ENCODE peak calls at places on chromosome 21, in four cellular contexts. R is sigmoid colon, H is SJSA1, C is hepatocyte. M is an unnamed sample.

GRCh38 chr21:43355196-43355924 is 71.6 kb downstream of the SIK1 start:
- DNase-seq in R (no peak), H (no peak), C (no peak), M (no peak)

GRCh38 chr21:30257773-30258172 is 25.0 kb downstream of the KRTAP24-1 start:
- DNase-seq in R (no peak), H (no peak), C (peak), M (no peak)

GRCh38 chr21:34704119-34704518 is 35.3 kb downstream of the CLIC6 start:
- DNase-seq in R (no peak), H (no peak), C (no peak), M (peak)

GRCh38 chr21:18370292-18370691 is 33.3 kb downstream of the TMPRSS15 start:
- DNase-seq in R (no peak), H (no peak), C (no peak), M (no peak)

GRCh38 chr21:34889287-34889536 is 159.9 kb downstream of the RUNX1 start:
- DNase-seq in R (peak), H (peak), C (peak), M (peak)

GRCh38 chr21:43343992-43344886 is 82.7 kb downstream of the SIK1 start:
- DNase-seq in R (no peak), H (no peak), C (peak), M (no peak)

GRCh38 chr21:33968082-33968997 is 52.7 kb upstream of the ATP5PO start:
- DNase-seq in R (no peak), H (no peak), C (peak), M (no peak)

GRCh38 chr21:34874689-34875513 is 174.2 kb downstream of the RUNX1 start:
- DNase-seq in R (no peak), H (no peak), C (no peak), M (no peak)

GRCh38 chr21:16195476-16195875 is 465.7 kb downstream of the USP25 start:
- DNase-seq in R (no peak), H (no peak), C (no peak), M (no peak)

GRCh38 chr21:33755354-33755753 is 113.1 kb downstream of the ITSN1 start:
- DNase-seq in R (no peak), H (no peak), C (no peak), M (no peak)

GRCh38 chr21:34364921-34365320 is 1.1 kb downstream of the KCNE2 start:
- DNase-seq in R (no peak), H (no peak), C (no peak), M (peak)

GRCh38 chr21:32538147-32538792 is 47.1 kb downstream of the TCP10L start:
- DNase-seq in R (no peak), H (no peak), C (no peak), M (no peak)

GRCh38 chr21:41641510-41641815 is 125.4 kb downstream of the RIPK4 start:
- DNase-seq in R (no peak), H (no peak), C (no peak), M (no peak)

GRCh38 chr21:41639766-41640165 is 127.1 kb downstream of the RIPK4 start:
- DNase-seq in R (no peak), H (no peak), C (no peak), M (no peak)

GRCh38 chr21:41638201-41638790 is 128.6 kb downstream of the RIPK4 start:
- DNase-seq in R (peak), H (no peak), C (no peak), M (no peak)

GRCh38 chr21:41640756-41641509 is 125.9 kb downstream of the RIPK4 start:
- DNase-seq in R (no peak), H (no peak), C (no peak), M (no peak)

GRCh38 chr21:41639336-41639735 is 127.5 kb downstream of the RIPK4 start:
- DNase-seq in R (no peak), H (no peak), C (no peak), M (no peak)
- H3K27ac ChIP-seq in R (no peak), H (no peak), C (no peak), M (no peak)

GRCh38 chr21:36385909-36386642 is 884 bp downstream of the CHAF1B start:
- DNase-seq in R (no peak), H (no peak), C (no peak), M (no peak)

GRCh38 chr21:36384885-36385232 is 333 bp upstream of the CHAF1B start:
- DNase-seq in R (no peak), H (no peak), C (no peak), M (no peak)

GRCh38 chr21:36385233-36385908 is at the start of gene CHAF1B:
- DNase-seq in R (peak), H (peak), C (peak), M (peak)

GRCh38 chr21:36379236-36379635 is 6.0 kb upstream of the CHAF1B start:
- DNase-seq in R (no peak), H (no peak), C (no peak), M (no peak)

GRCh38 chr21:36381841-36382589 is 3.2 kb upstream of the CHAF1B start:
- DNase-seq in R (no peak), H (no peak), C (no peak), M (no peak)
- H3K27ac ChIP-seq in R (no peak), H (no peak), C (no peak), M (no peak)

GRCh38 chr21:29117372-29117955 is 13.0 kb upstream of the MAP3K7CL start:
- DNase-seq in R (no peak), H (no peak), C (no peak), M (no peak)
- H3K27ac ChIP-seq in R (no peak), H (no peak), C (no peak), M (no peak)

GRCh38 chr21:39712976-39713375 is 32.0 kb upstream of the IGSF5 start:
- DNase-seq in R (no peak), H (no peak), C (no peak), M (no peak)
- H3K27ac ChIP-seq in R (no peak), H (no peak), C (no peak), M (no peak)

GRCh38 chr21:44398499-44398898 is 45.1 kb downstream of the TRPM2 start:
- DNase-seq in R (no peak), H (peak), C (peak), M (peak)
- H3K27ac ChIP-seq in R (no peak), H (no peak), C (no peak), M (no peak)

GRCh38 chr21:39633770-39634181 is 21.0 kb downstream of the B3GALT5 start:
- DNase-seq in R (no peak), H (peak), C (peak), M (no peak)
- H3K27ac ChIP-seq in R (no peak), H (peak), C (peak), M (no peak)

GRCh38 chr21:46377789-46378188 is 53.8 kb downstream of the PCNT start:
- DNase-seq in R (no peak), H (no peak), C (no peak), M (no peak)
- H3K27ac ChIP-seq in R (no peak), H (no peak), C (no peak), M (no peak)

GRCh38 chr21:37063433-37063832 is 9.4 kb downstream of the PIGP start:
- DNase-seq in R (no peak), H (no peak), C (no peak), M (no peak)
- H3K27ac ChIP-seq in R (no peak), H (peak), C (no peak), M (no peak)

GRCh38 chr21:36249576-36250422 is 70.2 kb upstream of the MORC3 start:
- DNase-seq in R (no peak), H (no peak), C (no peak), M (no peak)
- H3K27ac ChIP-seq in R (no peak), H (no peak), C (no peak), M (no peak)

GRCh38 chr21:45217010-45217409 is 70.7 kb downstream of the POFUT2 start:
- DNase-seq in R (no peak), H (no peak), C (no peak), M (no peak)
- H3K27ac ChIP-seq in R (no peak), H (no peak), C (no peak), M (no peak)

M was measured in coronary artery.